ENCODE peak calls at places on chromosomes 16 and 17, in six cellular contexts. M is breast epithelium, K is HFF-Myc, I is H9, D is tibial nerve, C is GM13977. A is an unnamed sample.

GRCh38 chr17:47785538-47786123 is 36.0 kb downstream of the OSBPL7 start:
- DNase-seq in M (peak), K (no peak), I (peak), D (no peak), C (no peak), A (no peak)

GRCh38 chr17:34852614-34853013 is 108.6 kb downstream of the CCT6B start:
- DNase-seq in M (no peak), K (no peak), I (no peak), D (no peak), C (no peak), A (no peak)

GRCh38 chr17:61926831-61927210 is 961 bp downstream of the INTS2 start:
- DNase-seq in M (no peak), K (no peak), I (no peak), D (no peak), C (no peak), A (no peak)

GRCh38 chr16:67425581-67425980 is 5.3 kb upstream of the HSD11B2 start:
- DNase-seq in M (no peak), K (no peak), I (no peak), D (no peak), C (no peak), A (no peak)

GRCh38 chr17:38443356-38444026 is 15.2 kb downstream of the ARHGAP23 start:
- DNase-seq in M (no peak), K (no peak), I (no peak), D (no peak), C (no peak), A (no peak)

GRCh38 chr16:51181495-51181795 is 30.4 kb upstream of the SALL1 start:
- DNase-seq in M (no peak), K (no peak), I (peak), D (no peak), C (no peak), A (no peak)

GRCh38 chr16:87877942-87878507 is 8.7 kb upstream of the SLC7A5 start:
- DNase-seq in M (no peak), K (no peak), I (no peak), D (no peak), C (no peak), A (no peak)

GRCh38 chr16:87929986-87930385 is 6.3 kb downstream of the CA5A start:
- DNase-seq in M (no peak), K (no peak), I (no peak), D (no peak), C (no peak), A (no peak)

GRCh38 chr16:68227183-68227793 is 8.6 kb downstream of the ESRP2 start:
- DNase-seq in M (no peak), K (no peak), I (no peak), D (no peak), C (peak), A (no peak)

GRCh38 chr17:76734080-76734840 is 2.9 kb downstream of the SRSF2 start:
- DNase-seq in M (no peak), K (no peak), I (no peak), D (no peak), C (no peak), A (no peak)

DNA sequence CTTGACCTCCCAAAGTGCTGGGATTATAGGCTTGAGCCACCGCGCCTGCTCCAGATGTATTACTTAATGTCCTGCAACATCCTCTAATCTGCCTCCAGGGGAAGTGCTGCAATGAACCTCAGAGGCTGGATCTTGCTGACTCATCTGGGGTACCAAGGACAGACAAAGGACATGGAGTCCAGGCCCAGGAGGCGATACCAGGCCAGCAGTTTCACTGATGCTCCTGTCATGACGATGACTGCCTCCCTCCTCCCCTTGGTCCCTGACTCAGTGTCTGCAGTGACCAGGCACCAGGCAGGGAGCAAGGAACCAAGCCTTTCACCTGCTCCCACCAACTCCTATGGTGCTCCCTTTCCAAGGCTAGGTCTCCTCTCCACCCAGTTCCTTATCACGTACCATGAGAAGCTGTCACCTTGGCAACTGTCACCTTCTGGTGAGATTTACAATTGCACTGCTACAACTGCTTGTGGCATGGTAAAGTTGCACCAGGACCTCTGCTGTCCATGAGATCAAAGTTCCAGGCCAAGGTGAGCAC is 21.6 kb upstream of the PHOSPHO1 start:
- DNase-seq in M (no peak), K (no peak), I (no peak), D (no peak), C (no peak), A (no peak)
- TF ChIP-seq CTCF in M (no peak), K (no peak), I (no peak), D (no peak), C (no peak), A (no peak)

GRCh38 chr17:63694974-63695773 is 4.8 kb downstream of the LIMD2 start:
- DNase-seq in M (no peak), K (no peak), I (no peak), D (no peak), C (peak), A (no peak)

GRCh38 chr17:63695889-63696288 is 4.0 kb downstream of the LIMD2 start:
- DNase-seq in M (no peak), K (no peak), I (no peak), D (no peak), C (no peak), A (no peak)

GRCh38 chr17:63697341-63698286 is 2.3 kb downstream of the LIMD2 start:
- DNase-seq in M (no peak), K (no peak), I (peak), D (no peak), C (peak), A (no peak)

GRCh38 chr17:63698381-63698885 is 1.5 kb downstream of the LIMD2 start:
- DNase-seq in M (no peak), K (no peak), I (no peak), D (no peak), C (no peak), A (no peak)

GRCh38 chr17:63696381-63696961 is 3.5 kb downstream of the LIMD2 start:
- DNase-seq in M (no peak), K (no peak), I (peak), D (no peak), C (peak), A (no peak)
- TF ChIP-seq CTCF in M (peak), K (peak), I (peak), D (peak), C (peak), A (peak)

GRCh38 chr16:84925092-84925772 is 86.1 kb downstream of the ZDHHC7 start:
- DNase-seq in M (no peak), K (no peak), I (peak), D (peak), C (peak), A (no peak)
- TF ChIP-seq CTCF in M (peak), K (peak), I (peak), D (peak), C (peak), A (peak)

DNA sequence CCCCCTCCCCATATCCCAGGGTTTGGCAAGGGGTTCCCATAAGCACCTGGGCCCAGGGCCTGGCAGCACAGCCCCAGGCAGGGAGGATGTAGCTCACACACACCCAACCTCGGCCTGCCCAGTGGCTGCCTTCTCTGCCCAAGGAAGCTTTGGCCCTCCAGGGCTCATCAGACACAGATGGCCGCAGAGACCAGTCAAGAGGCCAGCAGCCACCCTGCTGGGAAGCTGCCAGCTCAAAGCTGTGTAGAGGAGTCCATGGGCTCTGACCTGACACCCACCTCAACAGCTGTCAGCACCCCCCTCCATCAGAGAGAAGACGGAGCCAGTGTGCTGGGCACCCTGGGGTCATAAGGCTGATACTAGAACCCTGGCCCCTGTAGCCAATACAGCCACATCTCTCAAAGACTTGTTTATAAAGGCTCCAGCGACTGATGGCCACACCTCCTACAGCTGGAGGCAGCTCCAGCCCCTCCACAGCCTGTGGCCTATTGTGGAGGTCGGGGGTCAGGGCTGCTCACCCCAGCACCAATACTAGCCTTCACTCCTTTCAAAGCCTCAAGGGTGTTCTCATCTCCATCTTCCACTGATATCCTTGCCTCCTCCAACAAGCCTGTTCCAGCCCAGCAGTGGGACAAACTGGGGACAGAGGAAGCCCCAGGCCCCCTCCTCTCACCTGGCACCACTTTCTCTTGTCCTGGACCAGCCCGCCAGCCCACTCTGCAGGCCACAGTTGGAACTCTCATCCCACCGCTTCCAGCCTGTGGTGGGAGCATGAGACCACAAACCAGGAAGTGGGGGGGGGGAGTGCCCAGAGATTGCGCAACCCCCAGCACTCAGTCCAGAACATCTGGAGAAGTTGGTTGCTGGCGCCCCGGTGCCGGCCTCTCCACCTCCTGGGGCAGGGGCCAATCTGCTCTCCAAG is 2.2 kb upstream of the MPG start:
- DNase-seq in M (peak), K (no peak), I (peak), D (peak), C (no peak), A (no peak)
- TF ChIP-seq CTCF in M (peak), K (peak), I (peak), D (peak), C (no peak), A (peak)

DNA sequence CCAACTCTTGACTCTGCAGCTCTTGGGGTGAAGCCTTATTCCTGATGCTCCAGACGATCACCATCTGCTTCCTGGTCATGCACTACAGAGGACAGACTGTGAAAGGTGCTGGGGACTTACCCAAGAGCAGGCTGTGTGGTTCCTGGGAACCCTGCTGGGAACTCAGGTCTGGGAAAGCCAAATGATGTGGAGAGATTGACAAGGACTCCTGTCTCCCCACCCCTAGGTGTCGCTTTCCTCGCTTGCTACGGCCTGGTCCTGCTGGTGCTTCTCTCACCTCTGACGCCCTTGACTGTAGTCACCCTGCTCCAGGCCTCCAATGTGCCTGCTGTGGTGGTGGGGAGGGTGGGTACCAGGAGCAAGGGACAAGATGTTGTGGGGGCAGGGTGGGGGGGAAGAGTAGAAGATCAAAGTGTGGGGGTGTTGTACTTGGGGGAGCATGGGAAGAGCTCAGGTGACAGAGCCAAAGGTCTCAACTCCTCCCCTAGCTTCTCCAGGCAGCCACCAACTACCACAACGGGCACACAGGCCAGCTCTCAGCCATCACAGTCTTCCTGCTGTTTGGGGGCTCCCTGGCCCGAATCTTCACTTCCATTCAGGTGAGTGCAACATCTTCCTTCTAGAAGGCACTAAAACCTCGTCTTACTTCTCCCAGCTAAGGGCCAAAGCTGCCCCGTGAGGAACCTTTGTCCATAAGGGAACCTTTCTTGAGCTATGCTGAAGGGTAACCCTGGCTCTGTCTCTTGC is 3.0 kb downstream of the SOX15 start:
- DNase-seq in M (no peak), K (no peak), I (peak), D (no peak), C (no peak), A (no peak)
- TF ChIP-seq CTCF in M (peak), K (no peak), I (peak), D (no peak), C (peak), A (no peak)

GRCh38 chr17:58270476-58271290 is 10.1 kb downstream of the MPO start:
- DNase-seq in M (no peak), K (no peak), I (peak), D (no peak), C (no peak), A (no peak)
- TF ChIP-seq CTCF in M (no peak), K (peak), I (peak), D (no peak), C (no peak), A (peak)

GRCh38 chr17:73266796-73267195 is 5.1 kb upstream of the CPSF4L start:
- DNase-seq in M (no peak), K (no peak), I (no peak), D (no peak), C (no peak), A (no peak)
- TF ChIP-seq CTCF in M (no peak), K (no peak), I (no peak), D (no peak), C (no peak), A (no peak)

A was measured in type B pancreatic cell.